ENCODE peak calls at places on chromosomes 3 and 15, in eight cellular contexts. S is NT2/D1; C is lower lobe of right lung; O is brain microvascular endothelial cell; E is tibial artery; N is IMR-90; L is CD8-positive, alpha-beta memory T cell; B is thyroid gland. D is an unnamed sample. For H3K36me3, the result is how much of the 10 kb centered on the place peaks cover.

GRCh38 chr3:148646126-148646660 is 51.5 kb upstream of the AGTR1 start:
- DNase-seq in S (no peak), C (no peak), O (no peak), E (no peak), N (peak), L (no peak), B (no peak), D (no peak)

GRCh38 chr3:177476921-177477435 is 279.7 kb upstream of the TBL1XR1 start:
- DNase-seq in S (no peak), C (no peak), O (no peak), E (no peak), N (no peak), L (no peak), B (no peak), D (no peak)

GRCh38 chr3:31361391-31362273 is 171.1 kb upstream of the STT3B start:
- DNase-seq in S (no peak), C (no peak), O (peak), E (no peak), N (peak), L (no peak), B (no peak), D (no peak)

GRCh38 chr15:71436854-71437253 is 321.6 kb downstream of the THSD4 start:
- DNase-seq in S (no peak), C (no peak), O (no peak), E (no peak), N (no peak), L (no peak), B (no peak), D (no peak)

GRCh38 chr3:15336057-15336456 is 3.7 kb upstream of the SH3BP5 start:
- DNase-seq in S (no peak), C (no peak), O (no peak), E (no peak), N (no peak), L (no peak), B (no peak), D (no peak)

GRCh38 chr15:33022629-33023028 is 171.9 kb downstream of the FMN1 start:
- DNase-seq in S (no peak), C (peak), O (peak), E (peak), N (peak), L (no peak), B (peak), D (peak)

GRCh38 chr15:89657691-89658200 is 2.5 kb upstream of the KIF7 start:
- DNase-seq in S (no peak), C (no peak), O (no peak), E (peak), N (no peak), L (no peak), B (no peak), D (no peak)

GRCh38 chr3:150760431-150761200 is 2.4 kb downstream of the SIAH2 start:
- DNase-seq in S (no peak), C (no peak), O (no peak), E (no peak), N (no peak), L (peak), B (no peak), D (no peak)

GRCh38 chr15:27237319-27237939 is 266.4 kb downstream of the GABRG3 start:
- DNase-seq in S (no peak), C (no peak), O (no peak), E (no peak), N (no peak), L (no peak), B (no peak), D (no peak)

GRCh38 chr3:158419820-158420653 is 151.0 kb upstream of the MLF1 start:
- DNase-seq in S (no peak), C (no peak), O (no peak), E (no peak), N (no peak), L (no peak), B (no peak), D (no peak)

GRCh38 chr3:89042251-89042650 is 65.2 kb upstream of the EPHA3 start:
- DNase-seq in S (no peak), C (no peak), O (peak), E (no peak), N (no peak), L (no peak), B (no peak), D (no peak)

GRCh38 chr3:36969540-36970432 is 23.1 kb downstream of the EPM2AIP1 start:
- DNase-seq in S (no peak), C (no peak), O (peak), E (no peak), N (peak), L (peak), B (peak), D (peak)

DNA sequence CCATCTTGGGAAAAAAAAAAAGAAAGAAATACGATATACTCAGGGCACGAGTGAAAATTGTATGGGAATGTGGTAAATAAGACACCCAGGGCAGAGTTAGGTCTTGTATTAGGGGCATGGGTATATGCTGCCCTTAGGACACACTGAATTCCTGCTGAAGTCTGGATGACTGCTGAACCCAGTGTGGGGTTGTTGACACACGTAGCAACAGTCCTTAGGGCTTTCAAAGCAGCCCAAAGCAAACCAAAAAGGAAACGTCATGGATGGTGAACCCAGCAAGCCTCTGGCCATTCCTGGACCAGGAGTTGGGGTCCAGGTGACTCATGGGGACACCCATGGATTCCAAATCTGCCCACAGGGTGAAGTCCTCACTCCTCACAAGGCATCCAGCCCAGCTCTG is 27.1 kb upstream of the SEMA3F start:
- DNase-seq in S (no peak), C (no peak), O (no peak), E (no peak), N (no peak), L (no peak), B (no peak), D (no peak)
- H3K36me3 ChIP-seq in S (under half), C (under half), O (under half), E (under half), N (under half), L (under half), B (under half), D (under half)

GRCh38 chr15:64133619-64134018 is 17.9 kb upstream of the SNX22 start:
- DNase-seq in S (no peak), C (no peak), O (no peak), E (no peak), N (no peak), L (no peak), B (peak), D (no peak)

GRCh38 chr15:64127521-64128275 is 23.8 kb upstream of the SNX22 start:
- DNase-seq in S (no peak), C (peak), O (no peak), E (no peak), N (no peak), L (no peak), B (peak), D (no peak)

GRCh38 chr15:64132217-64132616 is 19.3 kb upstream of the SNX22 start:
- DNase-seq in S (no peak), C (no peak), O (no peak), E (no peak), N (no peak), L (no peak), B (peak), D (no peak)

GRCh38 chr15:64131547-64131946 is 20.0 kb upstream of the SNX22 start:
- DNase-seq in S (no peak), C (no peak), O (no peak), E (no peak), N (no peak), L (no peak), B (peak), D (no peak)

GRCh38 chr15:64130159-64130558 is 21.4 kb upstream of the SNX22 start:
- DNase-seq in S (no peak), C (no peak), O (no peak), E (no peak), N (no peak), L (no peak), B (peak), D (no peak)
- H3K36me3 ChIP-seq in S (half or more), C (half or more), O (half or more), E (half or more), N (half or more), L (half or more), B (under half), D (half or more)

DNA sequence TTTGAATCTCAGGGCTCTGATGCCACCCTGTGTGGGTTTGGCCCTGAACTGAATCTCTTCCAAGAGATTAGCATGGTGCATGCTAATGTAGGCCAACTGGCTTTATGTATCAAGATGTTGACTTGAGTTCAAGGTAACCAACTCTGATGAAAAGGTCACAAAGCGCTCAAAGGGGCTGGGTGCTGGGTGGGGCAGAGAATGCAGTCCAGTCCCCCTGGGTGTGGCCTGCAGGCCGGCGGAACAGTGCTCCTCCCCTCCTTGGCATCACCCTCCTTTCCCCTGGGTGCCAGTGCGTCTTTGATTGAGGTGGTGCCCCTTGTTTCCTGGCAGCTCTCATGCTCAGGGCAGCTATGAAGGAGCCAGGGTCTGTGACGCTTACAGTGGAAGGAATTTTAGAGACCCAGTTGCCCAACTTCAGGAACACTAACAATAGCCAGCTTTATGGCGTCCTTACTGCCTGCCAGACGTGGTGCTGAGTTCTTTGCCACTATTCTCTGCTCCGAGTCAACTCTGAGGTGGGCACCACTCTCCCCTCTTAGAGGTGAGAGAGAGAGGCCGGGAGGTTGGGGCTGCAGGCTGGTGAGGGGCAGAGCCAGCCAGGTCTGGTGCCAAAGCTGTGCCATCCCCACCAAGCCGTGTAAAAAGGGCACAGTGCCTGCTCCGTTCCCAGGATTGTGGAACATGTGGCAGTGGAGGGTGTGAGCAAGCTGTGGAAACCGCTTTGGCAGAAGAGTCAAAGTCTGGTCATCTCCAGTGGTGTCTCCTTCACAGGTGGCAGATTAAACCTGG is 9.8 kb downstream of the SYNM start:
- DNase-seq in S (no peak), C (peak), O (no peak), E (peak), N (no peak), L (no peak), B (no peak), D (no peak)
- H3K36me3 ChIP-seq in S (half or more), C (under half), O (under half), E (under half), N (under half), L (under half), B (under half), D (under half)

DNA sequence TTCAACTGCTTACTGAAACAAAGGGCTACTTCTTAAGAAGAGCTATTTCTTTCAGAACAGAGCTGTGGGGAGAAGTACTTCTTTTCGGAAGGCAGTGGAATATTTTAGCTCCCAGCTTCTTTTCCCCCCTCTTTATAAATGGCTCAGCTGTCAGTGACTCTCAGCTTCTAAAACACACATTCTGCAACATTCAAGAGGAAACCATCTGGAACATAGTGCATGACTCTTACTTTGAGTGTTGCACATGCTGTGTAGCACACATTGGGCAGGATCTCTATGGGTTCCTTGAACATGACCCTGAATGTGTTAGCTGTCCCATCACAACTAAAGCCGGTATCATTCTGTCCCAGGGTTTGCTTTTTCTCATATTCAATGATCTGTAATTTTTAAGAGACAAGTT is 7.0 kb upstream of the C15orf40 start:
- DNase-seq in S (no peak), C (no peak), O (no peak), E (no peak), N (peak), L (no peak), B (peak), D (no peak)
- H3K36me3 ChIP-seq in S (half or more), C (half or more), O (under half), E (under half), N (under half), L (under half), B (under half), D (under half)

GRCh38 chr3:185623909-185624308 is 37.8 kb downstream of the SENP2 start:
- DNase-seq in S (no peak), C (no peak), O (no peak), E (no peak), N (peak), L (no peak), B (no peak), D (no peak)
- H3K36me3 ChIP-seq in S (half or more), C (half or more), O (under half), E (half or more), N (under half), L (under half), B (half or more), D (under half)